ENCODE peak calls at places on chromosomes 4 and X, in seven cellular contexts. P, I, Z, U, G, H and C are unnamed samples.

GRCh38 chr4:1269209-1269608 is 20.3 kb upstream of the CTBP1 start:
- DNase-seq in G (no peak), Z (no peak), U (no peak), P (no peak), H (no peak), I (no peak), C (no peak)

GRCh38 chr4:173958445-173958844 is 325.0 kb downstream of the FBXO8 start:
- DNase-seq in P (no peak), U (no peak), Z (no peak), G (peak), I (no peak), H (no peak), C (no peak)

GRCh38 chr4:76495166-76495565 is 60.1 kb downstream of the SHROOM3 start:
- DNase-seq in U (no peak), Z (no peak), G (no peak), I (no peak), P (no peak), H (no peak), C (no peak)

GRCh38 chr4:162793571-162793970 is 373.1 kb downstream of the NAF1 start:
- DNase-seq in Z (no peak), H (no peak), I (no peak), G (peak), U (no peak), P (no peak), C (no peak)

GRCh38 chr4:100736651-100737450 is 219.0 kb upstream of the EMCN start:
- DNase-seq in P (no peak), U (no peak), G (peak), Z (no peak), H (no peak), I (peak), C (peak)

GRCh38 chr4:110454456-110454855 is 21.5 kb upstream of the ENPEP start:
- DNase-seq in G (no peak), U (no peak), Z (no peak), P (no peak), I (no peak), H (no peak), C (no peak)

GRCh38 chrX:20530319-20530979 is 263.7 kb upstream of the RPS6KA3 start:
- DNase-seq in G (peak), P (peak), U (peak), Z (peak), H (peak), I (peak), C (no peak)

GRCh38 chr4:22179124-22179874 is 230.7 kb upstream of the KCNIP4 start:
- DNase-seq in H (no peak), I (no peak), Z (no peak), G (peak), U (no peak), P (no peak), C (no peak)

GRCh38 chr4:120924931-120925330 is 2.4 kb upstream of the PRDM5 start:
- DNase-seq in Z (no peak), P (no peak), H (no peak), U (no peak), G (no peak), I (no peak), C (no peak)

GRCh38 chr4:120921456-120922389 is 803 bp downstream of the PRDM5 start:
- DNase-seq in H (peak), G (peak), Z (no peak), U (peak), I (peak), P (peak), C (peak)

GRCh38 chr4:120922390-120923200 is at the start of gene PRDM5:
- DNase-seq in P (peak), H (peak), I (peak), Z (peak), U (peak), G (peak), C (peak)

GRCh38 chr4:120920666-120921065 is 1.9 kb downstream of the PRDM5 start:
- DNase-seq in I (no peak), G (no peak), Z (no peak), P (no peak), H (no peak), U (no peak), C (no peak)

GRCh38 chr4:120923201-120923522 is 636 bp upstream of the PRDM5 start:
- DNase-seq in I (no peak), H (no peak), P (no peak), U (no peak), G (no peak), Z (no peak), C (no peak)
- H3K27ac ChIP-seq in I (peak), H (peak), P (peak), U (peak), G (peak), Z (peak), C (peak)

DNA sequence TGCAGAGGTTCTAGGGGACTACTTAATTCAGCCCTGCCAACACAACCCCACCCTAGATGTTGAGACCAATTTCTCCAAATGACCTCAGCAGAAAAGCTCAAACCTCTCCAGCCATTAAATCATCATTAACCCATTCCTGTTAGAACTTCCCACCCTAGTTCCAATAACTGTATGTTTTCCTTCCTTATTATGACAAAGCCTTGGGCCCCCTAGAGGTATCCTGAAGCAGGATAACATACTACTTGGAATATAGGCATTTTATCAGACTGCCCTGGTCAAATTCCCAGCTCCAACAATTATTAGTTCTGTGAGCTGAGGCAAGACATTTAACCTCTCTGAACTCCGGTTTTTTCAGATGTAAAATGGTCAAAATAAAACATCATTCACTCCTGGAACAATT is 244.6 kb upstream of the TENM3 start:
- DNase-seq in Z (no peak), G (no peak), H (no peak), P (no peak), I (no peak), U (no peak), C (no peak)
- TF ChIP-seq CTCF in Z (peak), G (no peak), H (no peak), P (no peak), I (no peak), U (no peak), C (no peak)

GRCh38 chrX:40883021-40883619 is 147.8 kb upstream of the MED14 start:
- DNase-seq in G (no peak), P (no peak), U (no peak), Z (no peak), I (no peak), H (no peak), C (peak)

GRCh38 chrX:40887476-40887875 is 152.1 kb upstream of the MED14 start:
- DNase-seq in H (no peak), P (no peak), Z (no peak), I (no peak), U (no peak), G (peak), C (no peak)

GRCh38 chrX:40880712-40881111 is 145.4 kb upstream of the MED14 start:
- DNase-seq in I (no peak), P (no peak), Z (no peak), H (no peak), G (no peak), U (no peak), C (no peak)

GRCh38 chrX:40891798-40892197 is 156.5 kb upstream of the MED14 start:
- DNase-seq in U (no peak), I (no peak), P (no peak), G (no peak), H (no peak), Z (no peak), C (no peak)

GRCh38 chrX:40885984-40886383 is 150.6 kb upstream of the MED14 start:
- DNase-seq in I (no peak), U (no peak), G (no peak), P (no peak), H (no peak), Z (no peak), C (no peak)
- H3K27ac ChIP-seq in I (no peak), U (no peak), G (no peak), P (no peak), H (no peak), Z (no peak), C (no peak)

DNA sequence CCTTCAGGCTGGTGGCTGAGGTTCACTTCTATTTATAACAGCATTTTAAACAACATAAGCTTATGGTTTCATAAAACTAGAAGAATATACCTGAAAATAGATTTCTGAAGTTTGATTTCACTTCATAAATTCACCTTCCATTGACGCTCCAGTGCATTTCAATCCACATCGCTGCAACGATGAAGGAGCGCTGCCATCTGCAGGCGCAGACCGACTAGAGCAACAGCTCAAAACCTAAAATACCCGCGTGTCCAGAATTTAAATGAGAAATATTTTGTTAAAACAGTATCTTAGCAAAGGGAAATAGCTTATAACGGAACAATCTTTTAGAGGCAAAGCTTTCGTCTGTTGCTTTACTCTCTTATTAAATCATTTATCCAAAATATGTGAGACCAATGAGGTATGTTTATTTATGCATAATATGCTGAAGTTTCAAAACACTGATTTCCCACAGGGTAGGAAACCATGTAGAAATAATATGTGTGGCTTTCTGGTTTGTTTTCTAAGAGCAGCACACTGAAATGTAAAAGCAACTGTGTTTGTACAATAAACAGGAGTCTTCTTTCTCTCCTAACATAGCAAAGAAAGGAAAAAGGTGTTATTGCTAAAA is 816.4 kb upstream of the FRG1 start:
- DNase-seq in G (peak), Z (peak), U (no peak), H (peak), P (no peak), I (no peak), C (no peak)
- TF ChIP-seq CTCF in G (peak), Z (peak), U (peak), H (peak), P (peak), I (peak), C (peak)

GRCh38 chr4:150584198-150584593 is 2.2 kb downstream of the MAB21L2 start:
- DNase-seq in P (no peak), U (no peak), G (no peak), Z (no peak), H (no peak), I (no peak), C (no peak)

GRCh38 chr4:150581611-150582010 is 340 bp upstream of the MAB21L2 start:
- DNase-seq in H (peak), U (peak), G (peak), P (no peak), I (no peak), Z (peak), C (no peak)

GRCh38 chr4:150583287-150584197 is 1.6 kb downstream of the MAB21L2 start:
- DNase-seq in Z (peak), I (no peak), H (peak), G (peak), U (no peak), P (no peak), C (peak)

GRCh38 chr4:150582101-150582565 is at the start of gene MAB21L2:
- DNase-seq in G (peak), I (no peak), H (no peak), U (no peak), Z (peak), P (no peak), C (no peak)

DNA sequence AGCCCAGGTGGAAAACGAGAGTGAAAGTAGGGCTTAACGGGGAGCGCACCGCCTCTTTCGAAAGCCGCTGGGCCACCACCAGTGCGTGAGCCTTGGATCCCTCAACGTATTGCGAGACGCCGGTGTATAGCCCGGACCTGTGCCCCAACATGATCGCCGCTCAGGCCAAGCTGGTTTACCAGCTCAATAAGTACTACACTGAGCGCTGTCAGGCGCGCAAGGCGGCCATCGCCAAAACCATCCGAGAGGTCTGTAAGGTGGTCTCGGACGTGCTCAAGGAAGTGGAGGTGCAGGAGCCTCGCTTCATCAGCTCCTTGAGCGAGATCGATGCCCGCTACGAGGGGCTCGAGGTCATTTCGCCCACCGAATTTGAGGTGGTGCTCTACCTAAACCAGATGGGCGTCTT is 933 bp downstream of the MAB21L2 start:
- DNase-seq in U (no peak), G (peak), H (no peak), P (no peak), I (no peak), Z (peak), C (no peak)
- H3K27ac ChIP-seq in U (peak), G (no peak), H (peak), P (peak), I (no peak), Z (peak), C (no peak)

DNA sequence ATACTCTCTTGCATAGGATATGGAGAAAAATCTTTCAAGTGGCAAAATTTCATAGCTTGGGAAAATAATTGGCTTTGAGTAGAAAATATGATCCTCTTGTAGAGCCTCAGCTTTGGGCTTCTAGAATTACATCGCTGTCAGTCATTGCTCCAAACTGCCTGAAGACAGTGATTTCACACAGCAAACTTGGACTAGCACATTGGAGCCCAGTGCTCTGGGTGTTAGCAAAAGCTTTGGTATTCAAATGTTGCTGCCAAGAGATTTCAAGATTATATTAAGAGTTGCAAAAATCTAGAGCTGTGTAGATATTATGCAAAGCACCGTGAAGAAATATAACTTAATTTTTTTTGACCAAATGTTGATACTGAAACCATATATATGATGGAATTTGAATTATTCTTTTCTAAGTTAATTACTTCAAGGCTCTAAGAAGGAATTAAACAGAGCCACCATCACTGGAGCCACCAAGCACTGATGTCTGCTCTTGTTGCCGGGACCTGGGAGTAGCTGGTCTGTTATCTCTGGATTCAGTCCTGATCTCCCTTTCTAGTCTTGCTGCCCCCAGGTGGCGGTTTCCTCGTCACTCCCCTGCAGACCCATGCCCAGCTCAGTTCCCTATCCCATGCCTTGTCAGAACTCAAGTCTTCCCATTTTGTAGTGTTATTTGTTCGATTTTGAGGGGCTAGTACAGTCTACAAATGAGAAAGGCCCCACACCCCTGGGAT is 260.7 kb upstream of the SFRP2 start:
- DNase-seq in I (no peak), G (peak), U (no peak), P (peak), Z (peak), H (no peak), C (no peak)
- TF ChIP-seq CTCF in I (no peak), G (no peak), U (no peak), P (no peak), Z (peak), H (no peak), C (no peak)

GRCh38 chr4:121823505-121824170 is at the start of gene CCNA2:
- DNase-seq in H (peak), P (peak), Z (peak), I (peak), U (peak), G (peak), C (peak)

GRCh38 chr4:121822047-121822446 is 1.6 kb downstream of the CCNA2 start:
- DNase-seq in U (no peak), G (no peak), P (no peak), I (no peak), Z (no peak), H (no peak), C (no peak)

GRCh38 chr4:121822796-121823504 is 733 bp downstream of the CCNA2 start:
- DNase-seq in H (peak), I (peak), G (peak), U (peak), Z (peak), P (peak), C (peak)

GRCh38 chr4:121824950-121825349 is 1.3 kb upstream of the CCNA2 start:
- DNase-seq in P (no peak), I (no peak), Z (no peak), H (no peak), U (no peak), G (no peak), C (no peak)

GRCh38 chr4:121824171-121824527 is 466 bp upstream of the CCNA2 start:
- DNase-seq in Z (no peak), P (no peak), H (no peak), U (no peak), I (no peak), G (no peak), C (no peak)
- H3K27ac ChIP-seq in Z (peak), P (peak), H (no peak), U (peak), I (peak), G (peak), C (peak)

GRCh38 chr4:38757945-38758344 is 24.8 kb downstream of the TLR10 start:
- DNase-seq in I (no peak), Z (no peak), H (peak), U (no peak), P (no peak), G (no peak), C (no peak)
- TF ChIP-seq CTCF in I (no peak), Z (peak), H (peak), U (peak), P (no peak), G (no peak), C (no peak)

GRCh38 chr4:41363384-41363981 is 106.8 kb downstream of the UCHL1 start:
- DNase-seq in U (no peak), I (peak), Z (no peak), H (peak), P (peak), G (peak), C (no peak)

GRCh38 chr4:41360911-41361830 is 104.4 kb downstream of the UCHL1 start:
- DNase-seq in U (peak), I (no peak), G (peak), P (peak), H (peak), Z (peak), C (peak)

GRCh38 chr4:41364871-41365270 is 108.1 kb downstream of the UCHL1 start:
- DNase-seq in G (no peak), I (no peak), P (no peak), U (no peak), H (no peak), Z (no peak), C (no peak)

GRCh38 chr4:41361831-41362646 is 105.3 kb downstream of the UCHL1 start:
- DNase-seq in Z (peak), H (peak), P (no peak), I (no peak), U (no peak), G (no peak), C (no peak)

DNA sequence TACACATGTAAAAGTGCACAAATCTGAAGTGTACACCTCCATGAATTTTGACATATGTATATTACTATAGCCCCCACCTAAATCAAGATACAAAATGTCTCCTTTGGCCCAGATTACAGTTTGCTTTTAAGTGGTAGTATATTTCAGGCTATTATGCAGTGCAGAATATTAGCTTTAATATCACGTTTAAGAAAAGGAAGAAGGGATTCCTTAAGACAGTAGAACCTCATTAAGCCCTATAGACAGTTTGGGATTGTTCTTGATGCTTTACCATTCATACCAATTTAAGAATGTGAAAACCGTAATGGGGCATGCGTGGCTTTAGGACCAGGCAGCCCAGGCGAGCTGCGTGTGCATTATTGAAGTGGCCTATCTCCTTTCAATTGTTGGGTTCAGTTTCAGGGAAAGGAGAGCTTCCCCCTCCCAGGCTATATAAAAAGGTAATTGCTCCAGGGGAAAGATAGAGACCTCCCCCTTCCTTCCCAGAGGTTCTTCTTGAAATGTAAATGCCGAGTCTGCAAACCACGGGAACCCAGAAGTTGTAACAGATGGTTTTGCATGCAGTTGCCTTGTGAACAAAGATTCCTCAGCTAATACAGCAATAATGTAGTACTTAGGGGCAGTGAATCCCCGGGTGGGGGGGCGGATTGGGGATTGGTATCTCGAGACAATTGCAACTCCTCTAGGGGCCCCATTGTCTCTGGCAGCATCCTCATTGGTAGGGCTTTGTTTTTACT is 106.1 kb downstream of the UCHL1 start:
- DNase-seq in H (peak), P (no peak), I (no peak), G (peak), Z (no peak), U (no peak), C (no peak)
- H3K27ac ChIP-seq in H (peak), P (peak), I (no peak), G (no peak), Z (no peak), U (no peak), C (peak)